ENCODE peak calls at places on chromosomes 4 and X, in seven cellular contexts. One of them, this sample, is unnamed.
A peak's percentile ranks its signal among the peaks of the same experiment; 100 is the strongest.

GRCh38 chr4:136634121-136634520 is 898.2 kb downstream of the PCDH18 start:
- DNase-seq in C1 segment of cervical spinal cord: no peak
- DNase-seq in kidney tubule cell: no peak
- DNase-seq in HT1080: no peak
- DNase-seq in NCI-H1930: no peak
- DNase-seq in kidney epithelial cell: no peak
- DNase-seq in amniotic stem cell: no peak
- DNase-seq in this sample: no peak

GRCh38 chr4:133823177-133823576 is 378.4 kb downstream of the PABPC4L start:
- DNase-seq in C1 segment of cervical spinal cord: no peak
- DNase-seq in kidney tubule cell: no peak
- DNase-seq in HT1080: no peak
- DNase-seq in NCI-H1930: no peak
- DNase-seq in kidney epithelial cell: no peak
- DNase-seq in amniotic stem cell: no peak
- DNase-seq in this sample: no peak

GRCh38 chrX:153863251-153863991 is 22.6 kb downstream of the L1CAM start:
- DNase-seq in C1 segment of cervical spinal cord: no peak
- DNase-seq in kidney tubule cell: no peak
- DNase-seq in HT1080: no peak
- DNase-seq in NCI-H1930: no peak
- DNase-seq in kidney epithelial cell: no peak
- DNase-seq in amniotic stem cell: no peak
- DNase-seq in this sample: no peak

GRCh38 chr4:15920723-15921591 is 17.6 kb downstream of the FGFBP1 start:
- DNase-seq in C1 segment of cervical spinal cord: no peak
- DNase-seq in kidney tubule cell: peak; percentile 97
- DNase-seq in HT1080: peak; percentile 90
- DNase-seq in NCI-H1930: no peak
- DNase-seq in kidney epithelial cell: peak; percentile 97
- DNase-seq in amniotic stem cell: peak; percentile 86
- DNase-seq in this sample: peak; percentile 95

GRCh38 chrX:118534716-118535493 is 39.3 kb downstream of the DOCK11 start:
- DNase-seq in C1 segment of cervical spinal cord: no peak
- DNase-seq in kidney tubule cell: no peak
- DNase-seq in HT1080: no peak
- DNase-seq in NCI-H1930: no peak
- DNase-seq in kidney epithelial cell: no peak
- DNase-seq in amniotic stem cell: no peak
- DNase-seq in this sample: no peak

GRCh38 chr4:112201915-112202505 is 29.6 kb upstream of the AP1AR start:
- DNase-seq in C1 segment of cervical spinal cord: no peak
- DNase-seq in kidney tubule cell: no peak
- DNase-seq in HT1080: no peak
- DNase-seq in NCI-H1930: no peak
- DNase-seq in kidney epithelial cell: no peak
- DNase-seq in amniotic stem cell: no peak
- DNase-seq in this sample: no peak

GRCh38 chr4:174764105-174764729 is 64.8 kb downstream of the GLRA3 start:
- DNase-seq in C1 segment of cervical spinal cord: no peak
- DNase-seq in kidney tubule cell: peak; percentile 71
- DNase-seq in HT1080: peak; percentile 42
- DNase-seq in NCI-H1930: peak; percentile 2
- DNase-seq in kidney epithelial cell: peak; percentile 14
- DNase-seq in amniotic stem cell: peak; percentile 33
- DNase-seq in this sample: peak; percentile 41

GRCh38 chr4:7933631-7934510 is 5.8 kb downstream of the AFAP1 start:
- DNase-seq in C1 segment of cervical spinal cord: no peak
- DNase-seq in kidney tubule cell: no peak
- DNase-seq in HT1080: no peak
- DNase-seq in NCI-H1930: no peak
- DNase-seq in kidney epithelial cell: no peak
- DNase-seq in amniotic stem cell: no peak
- DNase-seq in this sample: no peak

GRCh38 chr4:89906787-89907521 is 12.3 kb downstream of the MMRN1 start:
- DNase-seq in C1 segment of cervical spinal cord: no peak
- DNase-seq in kidney tubule cell: peak; percentile 3
- DNase-seq in HT1080: no peak
- DNase-seq in NCI-H1930: peak; percentile 94
- DNase-seq in kidney epithelial cell: no peak
- DNase-seq in amniotic stem cell: no peak
- DNase-seq in this sample: no peak